ENCODE peak calls at places on chromosomes 5 and 9, in six cellular contexts. U, W, X, T, V and O are unnamed samples.

GRCh38 chr9:122186301-122186700 is 26.6 kb downstream of the MORN5 start:
- DNase-seq in U (no peak), W (no peak), X (peak), T (no peak), V (no peak), O (no peak)

GRCh38 chr9:81759680-81760215 is 70.4 kb upstream of the TLE1 start:
- DNase-seq in U (peak), W (no peak), X (no peak), T (no peak), V (no peak), O (peak)

GRCh38 chr5:93022770-93023169 is 558.2 kb downstream of the NR2F1-AS1 start:
- DNase-seq in U (peak), W (no peak), X (no peak), T (no peak), V (no peak), O (no peak)

GRCh38 chr5:119397518-119398380 is 41.9 kb downstream of the TNFAIP8 start:
- DNase-seq in U (peak), W (no peak), X (no peak), T (no peak), V (no peak), O (no peak)

GRCh38 chr9:98678244-98678842 is 30.4 kb downstream of the GABBR2 start:
- DNase-seq in U (no peak), W (no peak), X (peak), T (peak), V (no peak), O (no peak)

GRCh38 chr5:35920890-35921289 is 17.5 kb downstream of the CAPSL start:
- DNase-seq in U (peak), W (no peak), X (no peak), T (peak), V (peak), O (no peak)

GRCh38 chr9:130498298-130498917 is 53.6 kb downstream of the ASS1 start:
- DNase-seq in U (no peak), W (no peak), X (no peak), T (no peak), V (no peak), O (no peak)

GRCh38 chr9:79542735-79543504 is 28.8 kb upstream of the TLE4 start:
- DNase-seq in U (no peak), W (no peak), X (no peak), T (no peak), V (no peak), O (no peak)

GRCh38 chr9:12961276-12961809 is 186.5 kb downstream of the LURAP1L start:
- DNase-seq in U (peak), W (no peak), X (no peak), T (no peak), V (no peak), O (no peak)

GRCh38 chr9:96391021-96391765 is 7.7 kb upstream of the SLC35D2 start:
- DNase-seq in U (peak), W (peak), X (peak), T (no peak), V (no peak), O (peak)

GRCh38 chr9:137458194-137459146 is 664 bp downstream of the NSMF start:
- DNase-seq in U (peak), W (no peak), X (peak), T (peak), V (no peak), O (no peak)

GRCh38 chr5:171275822-171276544 is 33.1 kb upstream of the TLX3 start:
- DNase-seq in U (no peak), W (no peak), X (no peak), T (no peak), V (no peak), O (no peak)

GRCh38 chr9:113998529-113999255 is 79.4 kb downstream of the AMBP start:
- DNase-seq in U (no peak), W (peak), X (no peak), T (no peak), V (no peak), O (peak)

GRCh38 chr5:163354685-163355084 is 82.7 kb upstream of the CCNG1 start:
- DNase-seq in U (no peak), W (no peak), X (no peak), T (no peak), V (no peak), O (no peak)

GRCh38 chr9:134404376-134405358 is 78.4 kb downstream of the RXRA start:
- DNase-seq in U (no peak), W (no peak), X (no peak), T (no peak), V (no peak), O (no peak)

GRCh38 chr9:38018964-38019602 is 49.9 kb downstream of the SHB start:
- DNase-seq in U (peak), W (no peak), X (no peak), T (no peak), V (no peak), O (peak)

GRCh38 chr5:10680876-10681481 is 80.1 kb downstream of the DAP start:
- DNase-seq in U (no peak), W (no peak), X (no peak), T (no peak), V (no peak), O (no peak)